ENCODE peak calls at places on chromosomes 13 and 19, in six cellular contexts. X, F, U, Z, T and Q are unnamed samples.

GRCh38 chr19:56942749-56943148 is 102.2 kb upstream of the PEG3 start:
- DNase-seq in X (no peak), F (peak; percentile 1), U (peak; percentile 14), Z (no peak), T (peak; percentile 23), Q (peak; percentile 1)

GRCh38 chr19:56566904-56567273 is 379 bp upstream of the ZNF470 start:
- DNase-seq in X (no peak), F (no peak), U (peak; percentile 25), Z (peak; percentile 43), T (peak; percentile 76), Q (peak; percentile 51)

GRCh38 chr13:49669735-49670309 is 21.5 kb downstream of the EBPL start:
- DNase-seq in X (peak; percentile 55), F (peak; percentile 60), U (peak; percentile 29), Z (peak; percentile 56), T (peak; percentile 82), Q (peak; percentile 78)

GRCh38 chr19:56159009-56159501 is 16.8 kb upstream of the GALP start:
- DNase-seq in X (no peak), F (no peak), U (no peak), Z (no peak), T (no peak), Q (no peak)

GRCh38 chr13:111630411-111630810 is 310.0 kb downstream of the TEX29 start:
- DNase-seq in X (no peak), F (no peak), U (no peak), Z (no peak), T (no peak), Q (no peak)

GRCh38 chr19:899363-900301 is 6.3 kb downstream of the RNU6-9 start:
- DNase-seq in X (no peak), F (no peak), U (no peak), Z (no peak), T (no peak), Q (no peak)

GRCh38 chr13:43196171-43196611 is 172.8 kb downstream of the DNAJC15 start:
- DNase-seq in X (no peak), F (peak; percentile 19), U (no peak), Z (no peak), T (no peak), Q (peak; percentile 60)

GRCh38 chr19:12913871-12914690 is 5.0 kb downstream of the SYCE2 start:
- DNase-seq in X (no peak), F (no peak), U (no peak), Z (no peak), T (peak; percentile 82), Q (peak; percentile 57)

GRCh38 chr13:39586956-39587605 is 15.9 kb downstream of the LHFPL6 start:
- DNase-seq in X (no peak), F (no peak), U (no peak), Z (no peak), T (no peak), Q (no peak)

GRCh38 chr19:2578391-2578826 is 102.5 kb downstream of the GADD45B start:
- DNase-seq in X (no peak), F (no peak), U (no peak), Z (peak; percentile 40), T (no peak), Q (peak; percentile 70)